ENCODE peak calls at places on chromosomes 13 and 19, in ten cellular contexts. U is stimulated activated CD4-positive, alpha-beta T cell treated with anti-CD3 and anti-CD28 coated beads, Interleukin-1b, Interleukin-23, amount 100 ng/mL, for 4 hours; S is AG08396; N is HT1080; F is epithelial cell of esophagus; B is astrocyte of the hippocampus; I is WERI-Rb-1; V is stimulated activated CD8-positive, alpha-beta memory T cell treated with anti-CD3 and anti-CD28 coated beads, Interleukin-2, amount 100 ng/mL, for 48 hours; M is substantia nigra; Q is fibroblast of pulmonary artery. K is an unnamed sample.
A peak's percentile ranks its signal among the peaks of the same experiment; 100 is the strongest.

GRCh38 chr13:55302568-55302967 is 1838.2 kb upstream of the PRR20A start:
- DNase-seq in M (no peak), U (no peak), S (no peak), Q (no peak), F (no peak), B (no peak), N (no peak), V (no peak), I (no peak), K (peak; percentile 3)

GRCh38 chr19:51330366-51330765 is 11.6 kb downstream of the VSIG10L start:
- DNase-seq in M (no peak), Q (no peak), S (no peak), N (no peak), B (no peak), I (no peak), F (no peak), U (no peak), V (no peak), K (no peak)

GRCh38 chr19:18093439-18094161 is 4.0 kb upstream of the MAST3 start:
- DNase-seq in B (peak; percentile 21), S (peak; percentile 57), M (no peak), F (peak; percentile 65), I (peak; percentile 45), N (peak; percentile 67), U (no peak), Q (peak; percentile 33), V (no peak), K (no peak)

GRCh38 chr13:46386426-46386995 is 541 bp downstream of the RUBCNL start:
- DNase-seq in F (no peak), B (peak; percentile 43), M (no peak), N (no peak), U (no peak), V (no peak), S (no peak), Q (no peak), I (no peak), K (no peak)

GRCh38 chr13:30135351-30135750 is 172.0 kb downstream of the KATNAL1 start:
- DNase-seq in I (no peak), M (no peak), N (no peak), F (no peak), U (no peak), V (no peak), S (no peak), Q (no peak), B (no peak), K (no peak)

GRCh38 chr19:58328999-58329398 is 2.2 kb downstream of the ZSCAN22 start:
- DNase-seq in I (peak; percentile 47), V (no peak), S (no peak), F (no peak), M (no peak), U (no peak), B (no peak), N (no peak), Q (no peak), K (no peak)

GRCh38 chr13:51822106-51822840 is 18.3 kb upstream of the DHRS12 start:
- DNase-seq in I (peak; percentile 35), Q (no peak), B (no peak), U (no peak), N (no peak), S (no peak), M (no peak), V (no peak), F (no peak), K (no peak)

GRCh38 chr19:2659856-2660432 is 42.5 kb downstream of the GNG7 start:
- DNase-seq in M (no peak), F (no peak), S (no peak), V (no peak), B (no peak), U (no peak), Q (no peak), I (peak; percentile 97), N (no peak), K (no peak)

GRCh38 chr13:24220086-24220703 is 59.7 kb downstream of the SPATA13 start:
- DNase-seq in N (peak; percentile 70), M (peak; percentile 29), U (peak; percentile 51), S (peak; percentile 82), I (peak; percentile 77), V (no peak), Q (peak; percentile 92), B (peak; percentile 89), F (peak; percentile 85), K (peak; percentile 64)

GRCh38 chr13:93460005-93460404 is 233.4 kb downstream of the GPC6 start:
- DNase-seq in N (no peak), I (no peak), S (no peak), B (no peak), F (no peak), V (no peak), Q (no peak), U (no peak), M (no peak), K (no peak)